ENCODE peak calls at places on chromosome 12, in eight cellular contexts. F is A549, Q is H1, L is endothelial cell of umbilical vein, J is HCT116, O is HepG2, H is GM12878, V is K562. S is an unnamed sample.

GRCh38 chr12:75724913-75725312 is 213.5 kb upstream of the KRR1 start:
- DNase-seq in F (peak), J (peak), V (peak), O (peak), H (no peak), Q (no peak), L (peak), S (no peak)

GRCh38 chr12:125072496-125072895 is 7.3 kb downstream of the AACS start:
- DNase-seq in Q (no peak), O (no peak), F (no peak), V (no peak), H (no peak), J (no peak), L (no peak), S (no peak)

GRCh38 chr12:15563683-15564082 is 225.5 kb downstream of the EPS8 start:
- DNase-seq in J (no peak), F (no peak), H (no peak), O (no peak), L (peak), Q (no peak), V (no peak), S (no peak)

GRCh38 chr12:21117995-21118394 is 13.0 kb upstream of the SLCO1B1 start:
- DNase-seq in L (no peak), V (no peak), O (no peak), J (no peak), H (no peak), F (no peak), Q (no peak), S (no peak)

GRCh38 chr12:89610366-89610765 is 84.5 kb upstream of the POC1B start:
- DNase-seq in V (no peak), O (no peak), J (no peak), F (no peak), Q (no peak), L (no peak), H (no peak), S (no peak)

GRCh38 chr12:132571598-132571997 is 38.8 kb downstream of the LRCOL1 start:
- DNase-seq in L (no peak), O (no peak), Q (no peak), F (no peak), V (no peak), H (no peak), J (no peak), S (no peak)

GRCh38 chr12:124497039-124497438 is 70.4 kb downstream of the NCOR2 start:
- DNase-seq in V (no peak), J (no peak), L (no peak), Q (no peak), O (no peak), F (no peak), H (no peak), S (no peak)

GRCh38 chr12:68772714-68773113 is 26.7 kb downstream of the SLC35E3 start:
- DNase-seq in Q (no peak), F (no peak), H (peak), L (peak), O (no peak), J (no peak), V (no peak), S (no peak)

GRCh38 chr12:113130457-113131135 is 5.0 kb downstream of the RASAL1 start:
- DNase-seq in F (peak), J (no peak), L (no peak), O (peak), Q (peak), V (peak), H (no peak), S (peak)

GRCh38 chr12:20596036-20596435 is 99.1 kb upstream of the SLCO1C1 start:
- DNase-seq in J (no peak), Q (no peak), O (no peak), L (no peak), H (no peak), V (no peak), F (no peak), S (no peak)

GRCh38 chr12:92928431-92928961 is 599 bp downstream of the EEA1 start:
- DNase-seq in Q (peak), F (peak), V (peak), H (no peak), O (no peak), L (peak), J (no peak), S (peak)

GRCh38 chr12:131436922-131437705 is 273.8 kb upstream of the SFSWAP start:
- DNase-seq in H (no peak), F (no peak), V (no peak), O (no peak), J (no peak), Q (peak), L (no peak), S (no peak)

GRCh38 chr12:68609955-68610434 is 704 bp upstream of the RAP1B start:
- DNase-seq in O (no peak), H (no peak), L (no peak), V (peak), F (peak), J (no peak), Q (no peak), S (no peak)

GRCh38 chr12:116864371-116865160 is 16.7 kb downstream of the HRK start:
- DNase-seq in O (peak), H (no peak), J (no peak), Q (no peak), V (no peak), F (peak), L (no peak), S (no peak)

GRCh38 chr12:116863275-116863767 is 17.9 kb downstream of the HRK start:
- DNase-seq in F (peak), H (no peak), J (peak), O (peak), Q (peak), L (peak), V (peak), S (peak)

GRCh38 chr12:116860281-116860680 is 21.0 kb downstream of the HRK start:
- DNase-seq in O (no peak), Q (no peak), V (no peak), F (no peak), H (no peak), L (no peak), J (no peak), S (no peak)

GRCh38 chr12:116862167-116862566 is 19.1 kb downstream of the HRK start:
- DNase-seq in Q (no peak), H (no peak), V (no peak), L (no peak), J (no peak), O (no peak), F (no peak), S (no peak)

GRCh38 chr12:116861331-116861730 is 19.9 kb downstream of the HRK start:
- DNase-seq in O (no peak), H (peak), Q (no peak), L (no peak), J (no peak), F (no peak), V (peak), S (peak)
- H3K4me3 ChIP-seq in O (no peak), H (peak), Q (no peak), L (no peak), J (no peak), F (no peak), V (no peak), S (no peak)

DNA sequence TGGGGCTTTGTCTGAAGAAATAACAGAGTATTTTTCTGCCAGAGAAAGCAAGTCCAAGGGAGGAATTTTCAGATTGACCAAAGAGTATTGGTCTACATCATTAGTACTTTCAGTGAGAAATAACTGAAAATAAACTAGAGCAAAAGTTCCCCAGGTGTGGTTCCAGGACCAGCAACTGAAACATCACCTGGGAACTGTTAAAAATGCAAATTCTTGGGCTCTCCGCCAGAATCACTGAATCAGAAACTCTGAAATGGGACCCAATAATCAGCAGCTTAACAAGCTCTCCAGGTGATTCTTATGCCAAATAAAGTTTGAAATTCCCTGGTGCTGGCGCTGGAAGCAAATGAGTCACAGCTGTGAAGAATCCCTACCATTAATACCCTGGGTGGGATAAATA is 52.1 kb downstream of the EIF2S3B start:
- DNase-seq in O (no peak), L (no peak), V (no peak), H (peak), Q (no peak), F (no peak), J (no peak), S (no peak)
- TF ChIP-seq MAX in O (no peak), L (no peak), V (no peak), H (no peak), Q (no peak), F (no peak), J (no peak), S (no peak)

DNA sequence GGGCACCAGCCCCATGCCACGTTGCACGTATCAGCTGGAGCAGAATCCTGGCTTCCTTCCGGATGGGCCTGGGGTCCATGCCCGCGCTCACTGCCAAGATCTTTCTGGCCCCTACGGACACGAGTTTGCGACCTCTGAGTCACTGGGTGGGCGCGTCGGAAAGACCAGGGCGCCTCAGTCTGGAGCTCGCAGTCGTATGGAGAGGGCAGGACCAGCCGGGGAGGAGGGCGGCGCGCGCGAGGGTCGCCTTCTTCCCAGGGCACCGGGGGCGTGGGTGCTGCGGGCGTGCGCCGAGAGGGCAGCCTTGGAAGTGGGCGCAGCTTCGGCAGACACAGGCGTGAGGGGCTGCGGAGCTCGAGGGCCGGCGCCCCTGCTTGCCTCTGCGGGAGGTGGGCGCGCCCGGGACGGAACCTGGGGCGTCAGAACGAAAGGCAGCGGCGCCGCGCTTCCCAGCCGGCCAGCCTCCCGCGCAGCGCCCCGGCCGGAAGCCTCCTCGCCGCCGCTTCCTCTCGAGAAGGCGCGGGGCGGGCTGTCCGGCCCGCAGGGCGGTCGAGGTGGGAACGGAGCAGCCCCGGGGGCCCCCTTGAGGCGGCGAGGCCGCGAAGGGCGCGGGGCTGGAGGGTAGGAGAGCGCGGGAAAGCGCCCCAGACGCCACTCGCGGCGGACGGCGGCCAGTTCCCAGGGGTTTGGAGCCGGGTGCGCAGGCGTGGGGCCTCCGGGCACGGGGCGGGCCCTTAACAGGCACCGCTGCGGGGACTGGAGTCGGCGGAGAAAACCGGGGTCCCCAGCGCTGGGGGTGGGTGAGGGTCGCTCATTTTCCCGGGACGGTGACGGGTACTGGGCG is at the start of gene ARL6IP4:
- DNase-seq in V (peak), H (no peak), L (peak), J (no peak), F (peak), Q (peak), O (no peak), S (peak)
- TF ChIP-seq POLR2A in V (peak), H (peak), L (peak), J (no peak), F (peak), Q (peak), O (no peak), S (peak)

GRCh38 chr12:29164477-29165163 is 15.5 kb downstream of the FAR2 start:
- DNase-seq in Q (no peak), F (no peak), L (peak), O (no peak), V (peak), H (peak), J (no peak), S (peak)
- H3K4me3 ChIP-seq in Q (no peak), F (no peak), L (no peak), O (no peak), V (no peak), H (no peak), J (no peak), S (no peak)

DNA sequence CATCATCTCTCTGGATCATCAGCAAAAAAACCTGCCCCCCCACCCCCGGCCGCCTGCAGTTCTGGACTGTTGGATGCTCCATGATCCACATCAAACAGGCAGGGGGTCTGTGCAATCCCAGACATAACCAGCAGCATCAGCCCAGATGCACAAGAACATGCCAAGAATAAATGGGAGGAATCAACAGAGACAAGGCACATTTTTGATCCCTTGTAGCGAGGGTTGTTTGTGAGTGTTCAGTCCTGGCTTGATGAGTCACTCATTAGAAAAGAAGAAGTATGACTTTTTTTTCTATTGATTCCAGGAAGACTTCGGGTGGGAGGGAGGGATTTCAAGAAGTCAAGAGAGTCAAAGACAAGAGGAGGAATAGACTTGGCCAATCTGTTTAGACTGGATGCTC is 244.2 kb downstream of the KSR2 start:
- DNase-seq in J (no peak), L (peak), H (no peak), V (peak), F (no peak), Q (no peak), O (no peak), S (peak)
- TF ChIP-seq MAX in J (no peak), L (no peak), H (no peak), V (no peak), F (no peak), Q (no peak), O (no peak), S (no peak)

GRCh38 chr12:19129486-19130223 is at the start of gene PLEKHA5:
- DNase-seq in L (peak), O (peak), J (peak), F (peak), V (peak), H (no peak), Q (peak), S (peak)
- TF ChIP-seq POLR2A in L (peak), O (peak), J (no peak), F (peak), V (peak), H (no peak), Q (peak), S (no peak)

GRCh38 chr12:57896437-57897201 is 44.7 kb upstream of the ATP23 start:
- DNase-seq in O (no peak), F (peak), V (no peak), J (no peak), Q (peak), H (no peak), L (peak), S (no peak)
- H3K4me3 ChIP-seq in O (peak), F (peak), V (no peak), J (no peak), Q (peak), H (peak), L (peak), S (no peak)

GRCh38 chr12:28759334-28759733 is 389.7 kb upstream of the FAR2 start:
- DNase-seq in V (no peak), J (no peak), Q (peak), O (peak), H (no peak), F (peak), L (no peak), S (peak)
- TF ChIP-seq MAX in V (no peak), J (no peak), Q (peak), O (no peak), H (no peak), F (no peak), L (no peak), S (no peak)

GRCh38 chr12:49702676-49703228 is 4.5 kb downstream of the FMNL3 start:
- DNase-seq in H (no peak), O (no peak), L (no peak), V (no peak), Q (no peak), J (no peak), F (no peak), S (no peak)

GRCh38 chr12:49702009-49702408 is 5.2 kb downstream of the FMNL3 start:
- DNase-seq in Q (no peak), H (no peak), V (no peak), F (no peak), J (no peak), O (no peak), L (no peak), S (no peak)

GRCh38 chr12:49705479-49706267 is 1.5 kb downstream of the FMNL3 start:
- DNase-seq in V (peak), L (peak), H (no peak), F (no peak), Q (no peak), J (no peak), O (peak), S (peak)

GRCh38 chr12:49706351-49707126 is 666 bp downstream of the FMNL3 start:
- DNase-seq in F (no peak), V (peak), Q (peak), J (no peak), H (no peak), O (no peak), L (peak), S (peak)

DNA sequence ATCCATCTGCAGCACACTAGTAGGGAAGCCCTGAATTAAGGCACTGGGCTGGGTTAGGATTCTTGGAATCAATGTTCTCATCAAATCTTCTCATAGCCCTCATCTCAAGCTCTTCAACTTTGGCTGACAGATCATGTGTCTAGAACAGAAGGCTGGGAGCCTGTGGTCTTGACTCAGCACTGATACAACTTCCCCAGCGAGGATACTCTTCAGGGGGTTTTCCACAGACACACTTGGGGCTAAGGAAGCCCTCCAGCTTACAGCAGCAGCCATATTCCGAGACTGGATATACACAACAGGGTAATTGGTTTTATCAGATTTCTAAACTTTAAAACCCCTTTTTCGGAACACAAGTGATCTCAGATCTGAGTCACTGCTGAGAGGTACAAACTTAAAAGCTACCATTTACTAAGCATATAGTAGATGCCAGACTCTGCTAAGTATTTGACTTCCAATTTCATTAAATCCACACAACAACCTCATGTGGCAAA is 3.5 kb downstream of the FMNL3 start:
- DNase-seq in H (peak), L (peak), V (peak), Q (no peak), J (no peak), F (no peak), O (no peak), S (peak)
- TF ChIP-seq POLR2A in H (no peak), L (no peak), V (no peak), Q (no peak), J (no peak), F (no peak), O (no peak), S (no peak)